ENCODE peak calls at places on chromosomes 6 and 20, in nine cellular contexts. One of them, this sample, is unnamed. For H3K4me1, the result is how much of the 10 kb centered on the place peaks cover.

GRCh38 chr6:107122748-107123147 is 7.4 kb upstream of the BEND3 start:
- DNase-seq in endothelial cell of umbilical vein: no peak
- DNase-seq in H1: no peak
- DNase-seq in GM23338: no peak
- DNase-seq in breast epithelium: no peak
- DNase-seq in SK-N-SH: no peak
- DNase-seq in sigmoid colon: no peak
- DNase-seq in K562: no peak
- DNase-seq in HCT116: no peak
- DNase-seq in this sample: no peak

GRCh38 chr6:88367248-88367647 is 201.1 kb upstream of the CNR1 start:
- DNase-seq in endothelial cell of umbilical vein: no peak
- DNase-seq in H1: no peak
- DNase-seq in GM23338: no peak
- DNase-seq in breast epithelium: no peak
- DNase-seq in SK-N-SH: no peak
- DNase-seq in sigmoid colon: no peak
- DNase-seq in K562: no peak
- DNase-seq in HCT116: no peak
- DNase-seq in this sample: no peak

GRCh38 chr6:110113989-110114388 is 65.5 kb downstream of the WASF1 start:
- DNase-seq in endothelial cell of umbilical vein: no peak
- DNase-seq in H1: no peak
- DNase-seq in GM23338: no peak
- DNase-seq in breast epithelium: no peak
- DNase-seq in SK-N-SH: no peak
- DNase-seq in sigmoid colon: no peak
- DNase-seq in K562: no peak
- DNase-seq in HCT116: no peak
- DNase-seq in this sample: no peak

GRCh38 chr6:26597821-26598220 is 1.1 kb downstream of the ABT1 start:
- DNase-seq in endothelial cell of umbilical vein: no peak
- DNase-seq in H1: no peak
- DNase-seq in GM23338: no peak
- DNase-seq in breast epithelium: no peak
- DNase-seq in SK-N-SH: no peak
- DNase-seq in sigmoid colon: no peak
- DNase-seq in K562: no peak
- DNase-seq in HCT116: no peak
- DNase-seq in this sample: no peak

GRCh38 chr6:137016366-137016765 is 28.4 kb downstream of the IL20RA start:
- DNase-seq in endothelial cell of umbilical vein: no peak
- DNase-seq in H1: no peak
- DNase-seq in GM23338: no peak
- DNase-seq in breast epithelium: no peak
- DNase-seq in SK-N-SH: no peak
- DNase-seq in sigmoid colon: no peak
- DNase-seq in K562: no peak
- DNase-seq in HCT116: no peak
- DNase-seq in this sample: no peak

GRCh38 chr6:84065718-84066290 is 32.2 kb downstream of the MRAP2 start:
- DNase-seq in endothelial cell of umbilical vein: peak
- DNase-seq in H1: no peak
- DNase-seq in GM23338: no peak
- DNase-seq in breast epithelium: no peak
- DNase-seq in SK-N-SH: no peak
- DNase-seq in sigmoid colon: no peak
- DNase-seq in K562: no peak
- DNase-seq in HCT116: no peak
- DNase-seq in this sample: no peak

GRCh38 chr20:52483382-52483781 is 291.8 kb upstream of the ZFP64 start:
- DNase-seq in endothelial cell of umbilical vein: no peak
- DNase-seq in H1: no peak
- DNase-seq in GM23338: no peak
- DNase-seq in breast epithelium: no peak
- DNase-seq in SK-N-SH: no peak
- DNase-seq in sigmoid colon: no peak
- DNase-seq in K562: no peak
- DNase-seq in HCT116: no peak
- DNase-seq in this sample: no peak

GRCh38 chr6:37049990-37050853 is 44.8 kb downstream of the FGD2 start:
- DNase-seq in endothelial cell of umbilical vein: no peak
- DNase-seq in H1: no peak
- DNase-seq in GM23338: no peak
- DNase-seq in breast epithelium: no peak
- DNase-seq in SK-N-SH: no peak
- DNase-seq in sigmoid colon: peak
- DNase-seq in K562: peak
- DNase-seq in HCT116: no peak
- DNase-seq in this sample: peak

GRCh38 chr6:111918825-111919224 is 45.6 kb upstream of the FYN start:
- DNase-seq in endothelial cell of umbilical vein: no peak
- DNase-seq in H1: no peak
- DNase-seq in GM23338: no peak
- DNase-seq in breast epithelium: no peak
- DNase-seq in SK-N-SH: no peak
- DNase-seq in sigmoid colon: no peak
- DNase-seq in K562: no peak
- DNase-seq in HCT116: no peak
- DNase-seq in this sample: no peak

GRCh38 chr6:49570474-49571079 is 20.1 kb downstream of the C6orf141 start:
- DNase-seq in endothelial cell of umbilical vein: peak
- DNase-seq in H1: no peak
- DNase-seq in GM23338: no peak
- DNase-seq in breast epithelium: no peak
- DNase-seq in SK-N-SH: no peak
- DNase-seq in sigmoid colon: no peak
- DNase-seq in K562: no peak
- DNase-seq in HCT116: no peak
- DNase-seq in this sample: no peak

GRCh38 chr20:21360686-21361085 is 36.6 kb downstream of the NKX2-4 start:
- DNase-seq in endothelial cell of umbilical vein: peak
- DNase-seq in H1: no peak
- DNase-seq in GM23338: no peak
- DNase-seq in breast epithelium: no peak
- DNase-seq in SK-N-SH: no peak
- DNase-seq in sigmoid colon: no peak
- DNase-seq in K562: no peak
- DNase-seq in HCT116: no peak
- DNase-seq in this sample: no peak

DNA sequence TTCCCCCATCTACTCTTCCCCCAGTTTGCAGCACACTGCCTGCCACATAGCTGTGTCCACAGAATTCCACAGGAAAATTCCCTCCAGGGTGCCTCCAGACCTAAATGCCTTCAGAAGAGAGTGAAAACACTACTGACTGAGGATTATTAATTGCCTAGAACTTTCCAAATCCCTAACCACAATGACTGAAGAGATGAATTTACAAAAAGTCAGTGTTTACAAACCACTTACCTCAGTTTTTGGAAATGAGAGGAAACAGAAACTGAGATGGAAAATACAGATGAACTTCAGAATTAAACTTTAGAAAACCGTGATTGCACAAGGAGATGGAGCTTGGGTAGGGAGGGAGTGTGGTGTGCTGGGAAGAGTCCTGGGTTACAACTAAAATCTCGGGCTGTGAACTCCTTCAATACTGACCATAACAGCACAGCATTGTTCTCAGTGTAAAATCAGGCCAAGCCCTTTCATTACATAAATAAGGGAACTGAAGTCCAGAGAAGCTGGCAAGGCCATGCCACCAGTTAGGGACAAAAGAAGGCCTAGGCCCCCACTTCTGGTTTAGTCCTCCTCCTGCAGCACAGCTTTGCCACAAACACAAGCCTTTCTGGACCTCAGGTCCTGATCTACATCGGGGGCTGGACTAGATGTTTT is 4.1 kb downstream of the ELMO2 start:
- DNase-seq in endothelial cell of umbilical vein: no peak
- DNase-seq in H1: no peak
- DNase-seq in GM23338: no peak
- DNase-seq in breast epithelium: no peak
- DNase-seq in SK-N-SH: no peak
- DNase-seq in sigmoid colon: no peak
- DNase-seq in K562: no peak
- DNase-seq in HCT116: no peak
- DNase-seq in this sample: no peak
- H3K4me1 ChIP-seq in endothelial cell of umbilical vein: under half
- H3K4me1 ChIP-seq in H1: under half
- H3K4me1 ChIP-seq in GM23338: under half
- H3K4me1 ChIP-seq in breast epithelium: under half
- H3K4me1 ChIP-seq in SK-N-SH: under half
- H3K4me1 ChIP-seq in sigmoid colon: half or more
- H3K4me1 ChIP-seq in K562: under half
- H3K4me1 ChIP-seq in HCT116: under half
- H3K4me1 ChIP-seq in this sample: half or more

DNA sequence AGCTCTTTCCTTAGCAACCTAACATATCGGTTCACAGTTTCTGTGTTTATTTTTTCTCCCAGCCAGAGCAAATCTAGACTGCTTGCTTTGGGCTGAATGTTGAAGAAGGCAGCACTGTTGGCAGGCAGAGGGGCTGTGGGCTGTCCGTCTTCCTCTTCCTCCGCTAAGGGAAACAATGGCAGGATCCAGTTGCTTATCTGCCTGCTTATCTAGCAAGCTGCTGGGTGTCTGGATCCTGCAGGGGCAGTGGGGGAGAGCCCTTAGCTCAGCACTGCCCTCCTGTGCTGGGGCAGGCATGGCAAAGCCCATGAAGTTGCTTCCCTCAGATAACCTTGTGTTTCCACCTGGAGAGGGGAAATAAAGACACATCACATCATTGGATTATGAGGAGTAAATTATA is 92.7 kb upstream of the CD93 start:
- DNase-seq in endothelial cell of umbilical vein: peak
- DNase-seq in H1: no peak
- DNase-seq in GM23338: no peak
- DNase-seq in breast epithelium: no peak
- DNase-seq in SK-N-SH: no peak
- DNase-seq in sigmoid colon: no peak
- DNase-seq in K562: peak
- DNase-seq in HCT116: no peak
- DNase-seq in this sample: no peak
- TF ChIP-seq CTCF in endothelial cell of umbilical vein: peak
- TF ChIP-seq CTCF in H1: peak
- TF ChIP-seq CTCF in GM23338: no peak
- TF ChIP-seq CTCF in breast epithelium: no peak
- TF ChIP-seq CTCF in SK-N-SH: no peak
- TF ChIP-seq CTCF in sigmoid colon: no peak
- TF ChIP-seq CTCF in K562: peak
- TF ChIP-seq CTCF in HCT116: peak
- TF ChIP-seq CTCF in this sample: no peak

GRCh38 chr20:1943267-1944002 is 48.2 kb downstream of the SIRPA start:
- DNase-seq in endothelial cell of umbilical vein: no peak
- DNase-seq in H1: no peak
- DNase-seq in GM23338: no peak
- DNase-seq in breast epithelium: no peak
- DNase-seq in SK-N-SH: no peak
- DNase-seq in sigmoid colon: peak
- DNase-seq in K562: no peak
- DNase-seq in HCT116: no peak
- DNase-seq in this sample: no peak

GRCh38 chr20:1944345-1945099 is 49.3 kb downstream of the SIRPA start:
- DNase-seq in endothelial cell of umbilical vein: no peak
- DNase-seq in H1: no peak
- DNase-seq in GM23338: peak
- DNase-seq in breast epithelium: no peak
- DNase-seq in SK-N-SH: no peak
- DNase-seq in sigmoid colon: peak
- DNase-seq in K562: no peak
- DNase-seq in HCT116: no peak
- DNase-seq in this sample: no peak

GRCh38 chr20:1945660-1946059 is 48.2 kb downstream of the PDYN start:
- DNase-seq in endothelial cell of umbilical vein: no peak
- DNase-seq in H1: no peak
- DNase-seq in GM23338: no peak
- DNase-seq in breast epithelium: no peak
- DNase-seq in SK-N-SH: no peak
- DNase-seq in sigmoid colon: no peak
- DNase-seq in K562: no peak
- DNase-seq in HCT116: no peak
- DNase-seq in this sample: no peak

GRCh38 chr20:1946442-1946761 is 47.5 kb downstream of the PDYN start:
- DNase-seq in endothelial cell of umbilical vein: no peak
- DNase-seq in H1: no peak
- DNase-seq in GM23338: peak
- DNase-seq in breast epithelium: no peak
- DNase-seq in SK-N-SH: no peak
- DNase-seq in sigmoid colon: no peak
- DNase-seq in K562: no peak
- DNase-seq in HCT116: no peak
- DNase-seq in this sample: no peak

GRCh38 chr20:1945134-1945618 is 48.7 kb downstream of the PDYN start:
- DNase-seq in endothelial cell of umbilical vein: no peak
- DNase-seq in H1: no peak
- DNase-seq in GM23338: no peak
- DNase-seq in breast epithelium: no peak
- DNase-seq in SK-N-SH: no peak
- DNase-seq in sigmoid colon: peak
- DNase-seq in K562: no peak
- DNase-seq in HCT116: no peak
- DNase-seq in this sample: peak
- TF ChIP-seq POLR2AphosphoS5 in endothelial cell of umbilical vein: no peak
- TF ChIP-seq POLR2AphosphoS5 in H1: no peak
- TF ChIP-seq POLR2AphosphoS5 in GM23338: no peak
- TF ChIP-seq POLR2AphosphoS5 in breast epithelium: peak
- TF ChIP-seq POLR2AphosphoS5 in SK-N-SH: no peak
- TF ChIP-seq POLR2AphosphoS5 in sigmoid colon: peak
- TF ChIP-seq POLR2AphosphoS5 in K562: no peak
- TF ChIP-seq POLR2AphosphoS5 in HCT116: no peak
- TF ChIP-seq POLR2AphosphoS5 in this sample: no peak

GRCh38 chr6:30681696-30682180 is 4.7 kb downstream of the PPP1R18 start:
- DNase-seq in endothelial cell of umbilical vein: no peak
- DNase-seq in H1: no peak
- DNase-seq in GM23338: no peak
- DNase-seq in breast epithelium: no peak
- DNase-seq in SK-N-SH: no peak
- DNase-seq in sigmoid colon: no peak
- DNase-seq in K562: no peak
- DNase-seq in HCT116: no peak
- DNase-seq in this sample: no peak

GRCh38 chr6:30682181-30683117 is 4.0 kb downstream of the PPP1R18 start:
- DNase-seq in endothelial cell of umbilical vein: peak
- DNase-seq in H1: no peak
- DNase-seq in GM23338: peak
- DNase-seq in breast epithelium: no peak
- DNase-seq in SK-N-SH: peak
- DNase-seq in sigmoid colon: peak
- DNase-seq in K562: peak
- DNase-seq in HCT116: no peak
- DNase-seq in this sample: peak

GRCh38 chr6:30679765-30680535 is 6.5 kb downstream of the PPP1R18 start:
- DNase-seq in endothelial cell of umbilical vein: no peak
- DNase-seq in H1: no peak
- DNase-seq in GM23338: no peak
- DNase-seq in breast epithelium: no peak
- DNase-seq in SK-N-SH: no peak
- DNase-seq in sigmoid colon: no peak
- DNase-seq in K562: peak
- DNase-seq in HCT116: no peak
- DNase-seq in this sample: no peak

GRCh38 chr6:30676660-30677270 is 4.0 kb upstream of the DHX16 start:
- DNase-seq in endothelial cell of umbilical vein: no peak
- DNase-seq in H1: no peak
- DNase-seq in GM23338: no peak
- DNase-seq in breast epithelium: no peak
- DNase-seq in SK-N-SH: no peak
- DNase-seq in sigmoid colon: no peak
- DNase-seq in K562: no peak
- DNase-seq in HCT116: no peak
- DNase-seq in this sample: no peak

GRCh38 chr6:30678964-30679726 is 6.3 kb upstream of the DHX16 start:
- DNase-seq in endothelial cell of umbilical vein: peak
- DNase-seq in H1: no peak
- DNase-seq in GM23338: peak
- DNase-seq in breast epithelium: peak
- DNase-seq in SK-N-SH: peak
- DNase-seq in sigmoid colon: peak
- DNase-seq in K562: peak
- DNase-seq in HCT116: no peak
- DNase-seq in this sample: peak
- H3K4me1 ChIP-seq in endothelial cell of umbilical vein: under half
- H3K4me1 ChIP-seq in H1: under half
- H3K4me1 ChIP-seq in GM23338: under half
- H3K4me1 ChIP-seq in breast epithelium: under half
- H3K4me1 ChIP-seq in SK-N-SH: under half
- H3K4me1 ChIP-seq in sigmoid colon: half or more
- H3K4me1 ChIP-seq in K562: under half
- H3K4me1 ChIP-seq in HCT116: under half
- H3K4me1 ChIP-seq in this sample: under half